ENCODE peak calls at places on chromosomes 3 and 15, in eight cellular contexts. One of them, this sample, is unnamed.

GRCh38 chr3:190070623-190071347 is 49.9 kb downstream of the P3H2 start:
- DNase-seq in H1: no peak
- DNase-seq in uterus: no peak
- DNase-seq in HuH-7.5: no peak
- DNase-seq in heart right ventricle: no peak
- DNase-seq in stimulated activated naive CD8-positive, alpha-beta T cell treated with anti-CD3 and anti-CD28 coated beads, Interleukin-15, Interleukin-2, amounts not matched to agents 100 U/mL and 50 U/mL, for 24 hours: no peak
- DNase-seq in upper lobe of left lung: no peak
- DNase-seq in activated gamma-delta T cell treated with Interleukin-2 at 50 U/mL for 16 hours: no peak
- DNase-seq in this sample: no peak

GRCh38 chr3:186359078-186359477 is 3.0 kb downstream of the DGKG start:
- DNase-seq in activated gamma-delta T cell treated with Interleukin-2 at 50 U/mL for 16 hours: no peak
- DNase-seq in H1: no peak
- DNase-seq in stimulated activated naive CD8-positive, alpha-beta T cell treated with anti-CD3 and anti-CD28 coated beads, Interleukin-15, Interleukin-2, amounts not matched to agents 100 U/mL and 50 U/mL, for 24 hours: no peak
- DNase-seq in heart right ventricle: no peak
- DNase-seq in uterus: no peak
- DNase-seq in HuH-7.5: peak; percentile 32
- DNase-seq in upper lobe of left lung: no peak
- DNase-seq in this sample: no peak

GRCh38 chr15:62880278-62880677 is 162.3 kb upstream of the TPM1 start:
- DNase-seq in heart right ventricle: no peak
- DNase-seq in activated gamma-delta T cell treated with Interleukin-2 at 50 U/mL for 16 hours: no peak
- DNase-seq in upper lobe of left lung: no peak
- DNase-seq in uterus: no peak
- DNase-seq in HuH-7.5: no peak
- DNase-seq in stimulated activated naive CD8-positive, alpha-beta T cell treated with anti-CD3 and anti-CD28 coated beads, Interleukin-15, Interleukin-2, amounts not matched to agents 100 U/mL and 50 U/mL, for 24 hours: no peak
- DNase-seq in H1: no peak
- DNase-seq in this sample: no peak

GRCh38 chr3:11154036-11154952 is at the start of gene HRH1:
- DNase-seq in uterus: no peak
- DNase-seq in stimulated activated naive CD8-positive, alpha-beta T cell treated with anti-CD3 and anti-CD28 coated beads, Interleukin-15, Interleukin-2, amounts not matched to agents 100 U/mL and 50 U/mL, for 24 hours: peak; percentile 15
- DNase-seq in H1: peak; percentile 60
- DNase-seq in HuH-7.5: no peak
- DNase-seq in upper lobe of left lung: peak; percentile 88
- DNase-seq in heart right ventricle: peak; percentile 38
- DNase-seq in activated gamma-delta T cell treated with Interleukin-2 at 50 U/mL for 16 hours: no peak
- DNase-seq in this sample: no peak

GRCh38 chr15:58474741-58475323 is 43.0 kb downstream of the LIPC start:
- DNase-seq in uterus: no peak
- DNase-seq in stimulated activated naive CD8-positive, alpha-beta T cell treated with anti-CD3 and anti-CD28 coated beads, Interleukin-15, Interleukin-2, amounts not matched to agents 100 U/mL and 50 U/mL, for 24 hours: no peak
- DNase-seq in HuH-7.5: no peak
- DNase-seq in heart right ventricle: no peak
- DNase-seq in H1: no peak
- DNase-seq in activated gamma-delta T cell treated with Interleukin-2 at 50 U/mL for 16 hours: no peak
- DNase-seq in upper lobe of left lung: no peak
- DNase-seq in this sample: no peak

GRCh38 chr3:114370537-114371174 is 76.8 kb downstream of the TIGIT start:
- DNase-seq in H1: peak; percentile 53
- DNase-seq in uterus: no peak
- DNase-seq in HuH-7.5: no peak
- DNase-seq in stimulated activated naive CD8-positive, alpha-beta T cell treated with anti-CD3 and anti-CD28 coated beads, Interleukin-15, Interleukin-2, amounts not matched to agents 100 U/mL and 50 U/mL, for 24 hours: peak; percentile 11
- DNase-seq in heart right ventricle: no peak
- DNase-seq in upper lobe of left lung: no peak
- DNase-seq in activated gamma-delta T cell treated with Interleukin-2 at 50 U/mL for 16 hours: no peak
- DNase-seq in this sample: no peak

GRCh38 chr3:106206165-106206564 is 337.4 kb upstream of the CBLB start:
- DNase-seq in heart right ventricle: no peak
- DNase-seq in upper lobe of left lung: no peak
- DNase-seq in uterus: no peak
- DNase-seq in stimulated activated naive CD8-positive, alpha-beta T cell treated with anti-CD3 and anti-CD28 coated beads, Interleukin-15, Interleukin-2, amounts not matched to agents 100 U/mL and 50 U/mL, for 24 hours: no peak
- DNase-seq in activated gamma-delta T cell treated with Interleukin-2 at 50 U/mL for 16 hours: peak; percentile 5
- DNase-seq in H1: no peak
- DNase-seq in HuH-7.5: no peak
- DNase-seq in this sample: no peak

GRCh38 chr15:65156692-65157091 is 23.1 kb upstream of the PDCD7 start:
- DNase-seq in stimulated activated naive CD8-positive, alpha-beta T cell treated with anti-CD3 and anti-CD28 coated beads, Interleukin-15, Interleukin-2, amounts not matched to agents 100 U/mL and 50 U/mL, for 24 hours: no peak
- DNase-seq in upper lobe of left lung: no peak
- DNase-seq in H1: no peak
- DNase-seq in HuH-7.5: no peak
- DNase-seq in uterus: no peak
- DNase-seq in activated gamma-delta T cell treated with Interleukin-2 at 50 U/mL for 16 hours: no peak
- DNase-seq in heart right ventricle: no peak
- DNase-seq in this sample: no peak

GRCh38 chr3:129001817-129002572 is 891 bp downstream of the EFCC1 start:
- DNase-seq in activated gamma-delta T cell treated with Interleukin-2 at 50 U/mL for 16 hours: no peak
- DNase-seq in HuH-7.5: no peak
- DNase-seq in uterus: no peak
- DNase-seq in upper lobe of left lung: peak; percentile 88
- DNase-seq in H1: peak; percentile 67
- DNase-seq in heart right ventricle: no peak
- DNase-seq in stimulated activated naive CD8-positive, alpha-beta T cell treated with anti-CD3 and anti-CD28 coated beads, Interleukin-15, Interleukin-2, amounts not matched to agents 100 U/mL and 50 U/mL, for 24 hours: peak; percentile 52
- DNase-seq in this sample: no peak

GRCh38 chr3:182404031-182404430 is 389.3 kb upstream of the ATP11B start:
- DNase-seq in activated gamma-delta T cell treated with Interleukin-2 at 50 U/mL for 16 hours: no peak
- DNase-seq in upper lobe of left lung: no peak
- DNase-seq in H1: no peak
- DNase-seq in uterus: no peak
- DNase-seq in HuH-7.5: no peak
- DNase-seq in stimulated activated naive CD8-positive, alpha-beta T cell treated with anti-CD3 and anti-CD28 coated beads, Interleukin-15, Interleukin-2, amounts not matched to agents 100 U/mL and 50 U/mL, for 24 hours: no peak
- DNase-seq in heart right ventricle: no peak
- DNase-seq in this sample: no peak

GRCh38 chr3:59982510-59982909 is 932.7 kb upstream of the CFAP20DC start:
- DNase-seq in stimulated activated naive CD8-positive, alpha-beta T cell treated with anti-CD3 and anti-CD28 coated beads, Interleukin-15, Interleukin-2, amounts not matched to agents 100 U/mL and 50 U/mL, for 24 hours: no peak
- DNase-seq in H1: no peak
- DNase-seq in upper lobe of left lung: no peak
- DNase-seq in heart right ventricle: no peak
- DNase-seq in activated gamma-delta T cell treated with Interleukin-2 at 50 U/mL for 16 hours: no peak
- DNase-seq in uterus: no peak
- DNase-seq in HuH-7.5: no peak
- DNase-seq in this sample: no peak

GRCh38 chr3:190533511-190534282 is 19.8 kb downstream of the IL1RAP start:
- DNase-seq in H1: no peak
- DNase-seq in stimulated activated naive CD8-positive, alpha-beta T cell treated with anti-CD3 and anti-CD28 coated beads, Interleukin-15, Interleukin-2, amounts not matched to agents 100 U/mL and 50 U/mL, for 24 hours: no peak
- DNase-seq in HuH-7.5: no peak
- DNase-seq in activated gamma-delta T cell treated with Interleukin-2 at 50 U/mL for 16 hours: no peak
- DNase-seq in uterus: peak; percentile 59
- DNase-seq in upper lobe of left lung: no peak
- DNase-seq in heart right ventricle: peak; percentile 49
- DNase-seq in this sample: no peak

GRCh38 chr15:48325400-48325799 is 5.8 kb upstream of the DUT start:
- DNase-seq in stimulated activated naive CD8-positive, alpha-beta T cell treated with anti-CD3 and anti-CD28 coated beads, Interleukin-15, Interleukin-2, amounts not matched to agents 100 U/mL and 50 U/mL, for 24 hours: no peak
- DNase-seq in activated gamma-delta T cell treated with Interleukin-2 at 50 U/mL for 16 hours: no peak
- DNase-seq in uterus: no peak
- DNase-seq in H1: no peak
- DNase-seq in HuH-7.5: no peak
- DNase-seq in upper lobe of left lung: no peak
- DNase-seq in heart right ventricle: no peak
- DNase-seq in this sample: no peak

GRCh38 chr3:119222400-119222799 is 18.3 kb downstream of the B4GALT4 start:
- DNase-seq in H1: no peak
- DNase-seq in uterus: no peak
- DNase-seq in heart right ventricle: no peak
- DNase-seq in upper lobe of left lung: no peak
- DNase-seq in activated gamma-delta T cell treated with Interleukin-2 at 50 U/mL for 16 hours: no peak
- DNase-seq in HuH-7.5: no peak
- DNase-seq in stimulated activated naive CD8-positive, alpha-beta T cell treated with anti-CD3 and anti-CD28 coated beads, Interleukin-15, Interleukin-2, amounts not matched to agents 100 U/mL and 50 U/mL, for 24 hours: no peak
- DNase-seq in this sample: no peak

GRCh38 chr15:79218588-79219200 is 63.8 kb upstream of the ANKRD34C start:
- DNase-seq in H1: no peak
- DNase-seq in upper lobe of left lung: no peak
- DNase-seq in uterus: no peak
- DNase-seq in stimulated activated naive CD8-positive, alpha-beta T cell treated with anti-CD3 and anti-CD28 coated beads, Interleukin-15, Interleukin-2, amounts not matched to agents 100 U/mL and 50 U/mL, for 24 hours: no peak
- DNase-seq in heart right ventricle: no peak
- DNase-seq in HuH-7.5: no peak
- DNase-seq in activated gamma-delta T cell treated with Interleukin-2 at 50 U/mL for 16 hours: no peak
- DNase-seq in this sample: no peak

GRCh38 chr15:67307889-67308597 is 53.5 kb downstream of the IQCH start:
- DNase-seq in heart right ventricle: no peak
- DNase-seq in HuH-7.5: no peak
- DNase-seq in activated gamma-delta T cell treated with Interleukin-2 at 50 U/mL for 16 hours: no peak
- DNase-seq in H1: no peak
- DNase-seq in uterus: no peak
- DNase-seq in stimulated activated naive CD8-positive, alpha-beta T cell treated with anti-CD3 and anti-CD28 coated beads, Interleukin-15, Interleukin-2, amounts not matched to agents 100 U/mL and 50 U/mL, for 24 hours: no peak
- DNase-seq in upper lobe of left lung: no peak
- DNase-seq in this sample: no peak

GRCh38 chr3:120743081-120743365 is 479 bp downstream of the GTF2E1 start:
- DNase-seq in uterus: no peak
- DNase-seq in HuH-7.5: peak; percentile 13
- DNase-seq in stimulated activated naive CD8-positive, alpha-beta T cell treated with anti-CD3 and anti-CD28 coated beads, Interleukin-15, Interleukin-2, amounts not matched to agents 100 U/mL and 50 U/mL, for 24 hours: no peak
- DNase-seq in upper lobe of left lung: no peak
- DNase-seq in activated gamma-delta T cell treated with Interleukin-2 at 50 U/mL for 16 hours: no peak
- DNase-seq in H1: no peak
- DNase-seq in heart right ventricle: no peak
- DNase-seq in this sample: no peak

GRCh38 chr3:139472380-139473010 is 3.8 kb downstream of the RBP2 start:
- DNase-seq in HuH-7.5: no peak
- DNase-seq in upper lobe of left lung: no peak
- DNase-seq in activated gamma-delta T cell treated with Interleukin-2 at 50 U/mL for 16 hours: no peak
- DNase-seq in uterus: no peak
- DNase-seq in stimulated activated naive CD8-positive, alpha-beta T cell treated with anti-CD3 and anti-CD28 coated beads, Interleukin-15, Interleukin-2, amounts not matched to agents 100 U/mL and 50 U/mL, for 24 hours: no peak
- DNase-seq in heart right ventricle: no peak
- DNase-seq in H1: no peak
- DNase-seq in this sample: no peak

GRCh38 chr15:70880781-70881180 is 11.5 kb downstream of the THAP10 start:
- DNase-seq in uterus: no peak
- DNase-seq in upper lobe of left lung: no peak
- DNase-seq in heart right ventricle: no peak
- DNase-seq in activated gamma-delta T cell treated with Interleukin-2 at 50 U/mL for 16 hours: no peak
- DNase-seq in H1: no peak
- DNase-seq in HuH-7.5: no peak
- DNase-seq in stimulated activated naive CD8-positive, alpha-beta T cell treated with anti-CD3 and anti-CD28 coated beads, Interleukin-15, Interleukin-2, amounts not matched to agents 100 U/mL and 50 U/mL, for 24 hours: no peak
- DNase-seq in this sample: no peak

GRCh38 chr3:115161866-115162265 is 14.8 kb upstream of the ZBTB20 start:
- DNase-seq in uterus: no peak
- DNase-seq in activated gamma-delta T cell treated with Interleukin-2 at 50 U/mL for 16 hours: no peak
- DNase-seq in H1: no peak
- DNase-seq in heart right ventricle: no peak
- DNase-seq in stimulated activated naive CD8-positive, alpha-beta T cell treated with anti-CD3 and anti-CD28 coated beads, Interleukin-15, Interleukin-2, amounts not matched to agents 100 U/mL and 50 U/mL, for 24 hours: no peak
- DNase-seq in HuH-7.5: no peak
- DNase-seq in upper lobe of left lung: no peak
- DNase-seq in this sample: no peak

GRCh38 chr15:98813956-98814355 is 165.6 kb downstream of the IGF1R start:
- DNase-seq in upper lobe of left lung: no peak
- DNase-seq in activated gamma-delta T cell treated with Interleukin-2 at 50 U/mL for 16 hours: no peak
- DNase-seq in stimulated activated naive CD8-positive, alpha-beta T cell treated with anti-CD3 and anti-CD28 coated beads, Interleukin-15, Interleukin-2, amounts not matched to agents 100 U/mL and 50 U/mL, for 24 hours: no peak
- DNase-seq in uterus: no peak
- DNase-seq in heart right ventricle: no peak
- DNase-seq in H1: no peak
- DNase-seq in HuH-7.5: no peak
- DNase-seq in this sample: no peak

GRCh38 chr3:126798521-126798920 is 94.5 kb downstream of the CHCHD6 start:
- DNase-seq in heart right ventricle: no peak
- DNase-seq in H1: no peak
- DNase-seq in upper lobe of left lung: peak; percentile 5
- DNase-seq in activated gamma-delta T cell treated with Interleukin-2 at 50 U/mL for 16 hours: no peak
- DNase-seq in uterus: no peak
- DNase-seq in HuH-7.5: no peak
- DNase-seq in stimulated activated naive CD8-positive, alpha-beta T cell treated with anti-CD3 and anti-CD28 coated beads, Interleukin-15, Interleukin-2, amounts not matched to agents 100 U/mL and 50 U/mL, for 24 hours: no peak
- DNase-seq in this sample: no peak

GRCh38 chr3:168093229-168093628 is 2.5 kb downstream of the GOLIM4 start:
- DNase-seq in activated gamma-delta T cell treated with Interleukin-2 at 50 U/mL for 16 hours: no peak
- DNase-seq in H1: no peak
- DNase-seq in HuH-7.5: no peak
- DNase-seq in heart right ventricle: no peak
- DNase-seq in uterus: no peak
- DNase-seq in upper lobe of left lung: no peak
- DNase-seq in stimulated activated naive CD8-positive, alpha-beta T cell treated with anti-CD3 and anti-CD28 coated beads, Interleukin-15, Interleukin-2, amounts not matched to agents 100 U/mL and 50 U/mL, for 24 hours: no peak
- DNase-seq in this sample: no peak

GRCh38 chr3:13654330-13655073 is 105.6 kb downstream of the FBLN2 start:
- DNase-seq in activated gamma-delta T cell treated with Interleukin-2 at 50 U/mL for 16 hours: peak; percentile 41
- DNase-seq in heart right ventricle: no peak
- DNase-seq in uterus: no peak
- DNase-seq in H1: peak; percentile 58
- DNase-seq in stimulated activated naive CD8-positive, alpha-beta T cell treated with anti-CD3 and anti-CD28 coated beads, Interleukin-15, Interleukin-2, amounts not matched to agents 100 U/mL and 50 U/mL, for 24 hours: peak; percentile 45
- DNase-seq in HuH-7.5: no peak
- DNase-seq in upper lobe of left lung: no peak
- DNase-seq in this sample: no peak

GRCh38 chr3:12462159-12462962 is 21.9 kb upstream of the TSEN2 start:
- DNase-seq in activated gamma-delta T cell treated with Interleukin-2 at 50 U/mL for 16 hours: peak; percentile 24
- DNase-seq in stimulated activated naive CD8-positive, alpha-beta T cell treated with anti-CD3 and anti-CD28 coated beads, Interleukin-15, Interleukin-2, amounts not matched to agents 100 U/mL and 50 U/mL, for 24 hours: peak; percentile 38
- DNase-seq in HuH-7.5: no peak
- DNase-seq in upper lobe of left lung: no peak
- DNase-seq in H1: no peak
- DNase-seq in uterus: no peak
- DNase-seq in heart right ventricle: no peak
- DNase-seq in this sample: no peak

GRCh38 chr3:124281453-124282316 is 289.8 kb upstream of the ROPN1 start:
- DNase-seq in uterus: no peak
- DNase-seq in stimulated activated naive CD8-positive, alpha-beta T cell treated with anti-CD3 and anti-CD28 coated beads, Interleukin-15, Interleukin-2, amounts not matched to agents 100 U/mL and 50 U/mL, for 24 hours: no peak
- DNase-seq in heart right ventricle: no peak
- DNase-seq in H1: no peak
- DNase-seq in upper lobe of left lung: no peak
- DNase-seq in HuH-7.5: peak; percentile 54
- DNase-seq in activated gamma-delta T cell treated with Interleukin-2 at 50 U/mL for 16 hours: no peak
- DNase-seq in this sample: no peak

GRCh38 chr15:75153084-75153483 is 48.6 kb upstream of the C15orf39 start:
- DNase-seq in stimulated activated naive CD8-positive, alpha-beta T cell treated with anti-CD3 and anti-CD28 coated beads, Interleukin-15, Interleukin-2, amounts not matched to agents 100 U/mL and 50 U/mL, for 24 hours: no peak
- DNase-seq in HuH-7.5: no peak
- DNase-seq in upper lobe of left lung: no peak
- DNase-seq in heart right ventricle: no peak
- DNase-seq in H1: no peak
- DNase-seq in activated gamma-delta T cell treated with Interleukin-2 at 50 U/mL for 16 hours: no peak
- DNase-seq in uterus: no peak
- DNase-seq in this sample: peak; percentile 21

GRCh38 chr3:153350420-153350819 is 188.4 kb downstream of the RAP2B start:
- DNase-seq in heart right ventricle: no peak
- DNase-seq in HuH-7.5: no peak
- DNase-seq in uterus: no peak
- DNase-seq in activated gamma-delta T cell treated with Interleukin-2 at 50 U/mL for 16 hours: no peak
- DNase-seq in H1: no peak
- DNase-seq in upper lobe of left lung: no peak
- DNase-seq in stimulated activated naive CD8-positive, alpha-beta T cell treated with anti-CD3 and anti-CD28 coated beads, Interleukin-15, Interleukin-2, amounts not matched to agents 100 U/mL and 50 U/mL, for 24 hours: no peak
- DNase-seq in this sample: no peak

GRCh38 chr3:15610083-15610482 is 8.5 kb downstream of the BTD start:
- DNase-seq in heart right ventricle: no peak
- DNase-seq in stimulated activated naive CD8-positive, alpha-beta T cell treated with anti-CD3 and anti-CD28 coated beads, Interleukin-15, Interleukin-2, amounts not matched to agents 100 U/mL and 50 U/mL, for 24 hours: no peak
- DNase-seq in upper lobe of left lung: no peak
- DNase-seq in H1: no peak
- DNase-seq in activated gamma-delta T cell treated with Interleukin-2 at 50 U/mL for 16 hours: no peak
- DNase-seq in HuH-7.5: peak; percentile 61
- DNase-seq in uterus: peak; percentile 50
- DNase-seq in this sample: no peak

GRCh38 chr3:69368129-69368741 is 17.7 kb downstream of the FRMD4B start:
- DNase-seq in activated gamma-delta T cell treated with Interleukin-2 at 50 U/mL for 16 hours: peak; percentile 21
- DNase-seq in H1: no peak
- DNase-seq in upper lobe of left lung: no peak
- DNase-seq in heart right ventricle: no peak
- DNase-seq in stimulated activated naive CD8-positive, alpha-beta T cell treated with anti-CD3 and anti-CD28 coated beads, Interleukin-15, Interleukin-2, amounts not matched to agents 100 U/mL and 50 U/mL, for 24 hours: peak; percentile 10
- DNase-seq in HuH-7.5: no peak
- DNase-seq in uterus: no peak
- DNase-seq in this sample: peak; percentile 6

GRCh38 chr3:42655980-42656679 is 2.6 kb downstream of the ZBTB47 start:
- DNase-seq in activated gamma-delta T cell treated with Interleukin-2 at 50 U/mL for 16 hours: no peak
- DNase-seq in H1: peak; percentile 45
- DNase-seq in upper lobe of left lung: no peak
- DNase-seq in stimulated activated naive CD8-positive, alpha-beta T cell treated with anti-CD3 and anti-CD28 coated beads, Interleukin-15, Interleukin-2, amounts not matched to agents 100 U/mL and 50 U/mL, for 24 hours: no peak
- DNase-seq in heart right ventricle: no peak
- DNase-seq in HuH-7.5: no peak
- DNase-seq in uterus: no peak
- DNase-seq in this sample: no peak

GRCh38 chr3:102662223-102662622 is 227.4 kb downstream of the ZPLD1 start:
- DNase-seq in HuH-7.5: no peak
- DNase-seq in stimulated activated naive CD8-positive, alpha-beta T cell treated with anti-CD3 and anti-CD28 coated beads, Interleukin-15, Interleukin-2, amounts not matched to agents 100 U/mL and 50 U/mL, for 24 hours: no peak
- DNase-seq in upper lobe of left lung: no peak
- DNase-seq in heart right ventricle: no peak
- DNase-seq in activated gamma-delta T cell treated with Interleukin-2 at 50 U/mL for 16 hours: no peak
- DNase-seq in H1: no peak
- DNase-seq in uterus: no peak
- DNase-seq in this sample: no peak

This sample was measured in NK-92 treated with Interleukin-12 subunit alpha and Interleukin-12 subunit beta, amount 100 ng/mL, for 24 hours.